ENCODE peak calls at places on chromosomes 7 and 10, in five cellular contexts. K is gastroesophageal sphincter; I is Right ventricle myocardium superior; T is CD8-positive, alpha-beta T cell; P is right cardiac atrium. C is an unnamed sample.

GRCh38 chr10:7773845-7774801 is 13.7 kb downstream of the KIN start:
- ATAC-seq in K (no peak), I (peak; percentile 60), T (no peak), P (no peak), C (no peak)

GRCh38 chr7:92636018-92636560 is 45.9 kb upstream of the FAM133B start:
- ATAC-seq in K (no peak), I (no peak), T (no peak), P (no peak), C (no peak)

GRCh38 chr10:14507156-14507555 is 176.4 kb upstream of the FRMD4A start:
- ATAC-seq in K (no peak), I (no peak), T (peak; percentile 88), P (no peak), C (peak; percentile 60)

GRCh38 chr10:123165445-123166072 is 11.4 kb downstream of the BUB3 start:
- ATAC-seq in K (no peak), I (no peak), T (no peak), P (no peak), C (no peak)

GRCh38 chr10:114719311-114719710 is 61.2 kb upstream of the ABLIM1 start:
- ATAC-seq in K (no peak), I (peak; percentile 73), T (no peak), P (peak; percentile 48), C (no peak)

GRCh38 chr10:51325649-51326048 is 251.4 kb downstream of the PRKG1 start:
- ATAC-seq in K (no peak), I (no peak), T (no peak), P (no peak), C (no peak)

GRCh38 chr10:50152792-50153272 is 85.1 kb downstream of the WASHC2A start:
- ATAC-seq in K (no peak), I (peak; percentile 71), T (no peak), P (peak; percentile 60), C (no peak)

GRCh38 chr7:128963327-128963757 is 25.6 kb downstream of the IRF5 start:
- ATAC-seq in K (no peak), I (no peak), T (peak; percentile 34), P (no peak), C (peak; percentile 98)

GRCh38 chr10:50395279-50395678 is 144.0 kb upstream of the ASAH2 start:
- ATAC-seq in K (peak; percentile 83), I (no peak), T (no peak), P (peak; percentile 32), C (no peak)

GRCh38 chr7:138212314-138212713 is 136.1 kb downstream of the AKR1D1 start:
- ATAC-seq in K (no peak), I (no peak), T (no peak), P (no peak), C (no peak)

GRCh38 chr10:8498881-8499280 is 444.4 kb downstream of the GATA3 start:
- ATAC-seq in K (no peak), I (no peak), T (no peak), P (no peak), C (no peak)

GRCh38 chr7:35828817-35829216 is 28.0 kb downstream of the SEPTIN7 start:
- ATAC-seq in K (no peak), I (peak; percentile 51), T (no peak), P (peak; percentile 51), C (no peak)

GRCh38 chr10:118590334-118590733 is 5.1 kb downstream of the PRLHR start:
- ATAC-seq in K (no peak), I (no peak), T (no peak), P (no peak), C (no peak)

GRCh38 chr7:47624660-47625059 is 42.7 kb upstream of the TNS3 start:
- ATAC-seq in K (no peak), I (no peak), T (no peak), P (no peak), C (peak; percentile 36)

GRCh38 chr7:99409192-99409572 is 413 bp downstream of the BUD31 start:
- ATAC-seq in K (no peak), I (no peak), T (peak; percentile 21), P (no peak), C (peak; percentile 3)

GRCh38 chr7:22269963-22270362 is 87.0 kb downstream of the RAPGEF5 start:
- ATAC-seq in K (no peak), I (no peak), T (no peak), P (no peak), C (no peak)

GRCh38 chr10:125265579-125265955 is 105.2 kb upstream of the CTBP2 start:
- ATAC-seq in K (no peak), I (no peak), T (no peak), P (no peak), C (no peak)

GRCh38 chr7:93316730-93317129 is 84.6 kb downstream of the VPS50 start:
- ATAC-seq in K (no peak), I (no peak), T (no peak), P (no peak), C (no peak)

GRCh38 chr7:67890316-67890715 is 893.7 kb downstream of the TYW1 start:
- ATAC-seq in K (no peak), I (no peak), T (no peak), P (no peak), C (no peak)

GRCh38 chr7:131076032-131076431 is 251.6 kb upstream of the MKLN1 start:
- ATAC-seq in K (no peak), I (no peak), T (no peak), P (no peak), C (no peak)

GRCh38 chr7:108413782-108414492 is 42.3 kb downstream of the NRCAM start:
- ATAC-seq in K (no peak), I (no peak), T (no peak), P (no peak), C (no peak)

GRCh38 chr10:126734015-126734414 is 63.5 kb upstream of the C10orf90 start:
- ATAC-seq in K (peak; percentile 22), I (peak; percentile 50), T (no peak), P (no peak), C (no peak)

GRCh38 chr10:91653214-91653875 is 20.5 kb upstream of the PPP1R3C start:
- ATAC-seq in K (no peak), I (no peak), T (no peak), P (peak; percentile 13), C (no peak)

GRCh38 chr7:137363683-137364082 is 20.1 kb upstream of the PTN start:
- ATAC-seq in K (no peak), I (no peak), T (no peak), P (no peak), C (no peak)

GRCh38 chr10:13684252-13684791 is 97.6 kb downstream of the PRPF18 start:
- ATAC-seq in K (peak; percentile 71), I (peak; percentile 63), T (no peak), P (peak; percentile 92), C (no peak)

GRCh38 chr10:52747680-52748079 is 24.9 kb downstream of the MBL2 start:
- ATAC-seq in K (no peak), I (no peak), T (no peak), P (no peak), C (no peak)

GRCh38 chr7:50629238-50629901 is 64.2 kb upstream of the DDC start:
- ATAC-seq in K (no peak), I (no peak), T (no peak), P (no peak), C (no peak)

GRCh38 chr7:73668103-73668937 is 689 bp downstream of the VPS37D start:
- ATAC-seq in K (no peak), I (no peak), T (peak; percentile 9), P (no peak), C (peak; percentile 21)

GRCh38 chr10:121927841-121928527 is at the start of gene ATE1:
- ATAC-seq in K (peak; percentile 97), I (peak; percentile 98), T (peak; percentile 90), P (peak; percentile 98), C (peak; percentile 98)

C was measured in stimulated activated memory B cell treated with anti-CD40 and anti-IgM and Interleukin-4, amounts not matched to agents 10 μg/mL and 1 μg/mL and 100 μg/mL, for 72 hours.